ENCODE peak calls at places on chromosomes 6 and 20, in six cellular contexts. J, D, S, M, O and X are unnamed samples.
A peak's percentile ranks its signal among the peaks of the same experiment; 100 is the strongest.

GRCh38 chr20:11992426-11992825 is 74.7 kb downstream of the BTBD3 start:
- DNase-seq in J (no peak), D (no peak), S (no peak), M (no peak), O (no peak), X (no peak)

GRCh38 chr20:44031822-44032582 is 117.3 kb downstream of the TOX2 start:
- DNase-seq in J (no peak), D (no peak), S (no peak), M (no peak), O (no peak), X (no peak)

GRCh38 chr6:13538084-13538483 is 36.3 kb upstream of the SIRT5 start:
- DNase-seq in J (no peak), D (no peak), S (no peak), M (peak; percentile 68), O (peak; percentile 43), X (no peak)

GRCh38 chr20:3228750-3229032 is 10.3 kb downstream of the SLC4A11 start:
- DNase-seq in J (no peak), D (no peak), S (no peak), M (no peak), O (no peak), X (no peak)

GRCh38 chr6:134347916-134348805 is 30.2 kb upstream of the SGK1 start:
- DNase-seq in J (no peak), D (no peak), S (no peak), M (no peak), O (no peak), X (no peak)

GRCh38 chr6:169106176-169106575 is 147.5 kb downstream of the THBS2 start:
- DNase-seq in J (no peak), D (no peak), S (no peak), M (no peak), O (no peak), X (no peak)

GRCh38 chr20:47454298-47455132 is 47.2 kb upstream of the NCOA3 start:
- DNase-seq in J (no peak), D (no peak), S (no peak), M (no peak), O (no peak), X (no peak)

GRCh38 chr6:134750669-134751068 is 199.2 kb downstream of the ALDH8A1 start:
- DNase-seq in J (no peak), D (no peak), S (no peak), M (no peak), O (no peak), X (no peak)

GRCh38 chr20:38060536-38060935 is 27.0 kb downstream of the RPRD1B start:
- DNase-seq in J (no peak), D (no peak), S (no peak), M (no peak), O (no peak), X (no peak)

GRCh38 chr6:22071655-22072054 is 225.2 kb downstream of the PRL start:
- DNase-seq in J (no peak), D (no peak), S (no peak), M (peak; percentile 89), O (no peak), X (no peak)

GRCh38 chr6:128280960-128281359 is 239.4 kb downstream of the PTPRK start:
- DNase-seq in J (no peak), D (no peak), S (no peak), M (no peak), O (no peak), X (no peak)

GRCh38 chr6:147382945-147383554 is 125.4 kb upstream of the SAMD5 start:
- DNase-seq in J (no peak), D (no peak), S (no peak), M (peak; percentile 44), O (peak; percentile 5), X (no peak)

GRCh38 chr6:35370124-35370741 is 27.9 kb downstream of the PPARD start:
- DNase-seq in J (peak; percentile 26), D (peak; percentile 40), S (no peak), M (peak; percentile 83), O (peak; percentile 35), X (peak; percentile 45)

GRCh38 chr20:19735446-19735845 is 22.6 kb upstream of the RIN2 start:
- DNase-seq in J (peak; percentile 81), D (peak; percentile 73), S (peak; percentile 67), M (peak; percentile 94), O (peak; percentile 95), X (peak; percentile 30)

GRCh38 chr6:166333172-166333995 is 9.0 kb downstream of the SFT2D1 start:
- DNase-seq in J (no peak), D (no peak), S (no peak), M (no peak), O (no peak), X (no peak)

GRCh38 chr20:57897891-57898290 is 188.1 kb upstream of the PMEPA1 start:
- DNase-seq in J (no peak), D (no peak), S (peak; percentile 5), M (no peak), O (no peak), X (no peak)

GRCh38 chr20:36605309-36606170 is at the start of gene RAB5IF:
- DNase-seq in J (peak; percentile 99), D (peak; percentile 100), S (peak; percentile 100), M (peak; percentile 99), O (peak; percentile 85), X (peak; percentile 97)

GRCh38 chr6:30311101-30311500 is 15.6 kb upstream of the TRIM39 start:
- DNase-seq in J (no peak), D (no peak), S (no peak), M (no peak), O (no peak), X (no peak)

GRCh38 chr20:23637282-23638221 is at the start of gene CST3:
- DNase-seq in J (peak; percentile 91), D (peak; percentile 91), S (peak; percentile 85), M (peak; percentile 76), O (peak; percentile 97), X (peak; percentile 94)

GRCh38 chr6:88165087-88165876 is 865 bp downstream of the CNR1 start:
- DNase-seq in J (no peak), D (no peak), S (no peak), M (peak; percentile 17), O (no peak), X (no peak)

GRCh38 chr20:42179768-42180167 is 561.6 kb upstream of the CHD6 start:
- DNase-seq in J (no peak), D (no peak), S (no peak), M (no peak), O (no peak), X (peak; percentile 20)

GRCh38 chr6:74167951-74168350 is 471.9 kb downstream of the CD109 start:
- DNase-seq in J (no peak), D (no peak), S (no peak), M (no peak), O (no peak), X (no peak)

GRCh38 chr20:13819885-13820645 is 35.2 kb downstream of the NDUFAF5 start:
- DNase-seq in J (peak; percentile 66), D (peak; percentile 29), S (no peak), M (peak; percentile 60), O (peak; percentile 73), X (peak; percentile 40)

GRCh38 chr6:11902527-11902926 is 109.6 kb upstream of the HIVEP1 start:
- DNase-seq in J (no peak), D (no peak), S (no peak), M (no peak), O (no peak), X (no peak)

GRCh38 chr6:143980921-143981320 is 27.1 kb downstream of the PLAGL1 start:
- DNase-seq in J (no peak), D (no peak), S (no peak), M (no peak), O (no peak), X (no peak)

GRCh38 chr6:57209030-57209429 is 13.1 kb downstream of the RAB23 start:
- DNase-seq in J (no peak), D (no peak), S (no peak), M (no peak), O (no peak), X (no peak)

GRCh38 chr6:5359413-5359812 is 98.1 kb downstream of the FARS2 start:
- DNase-seq in J (peak; percentile 13), D (no peak), S (no peak), M (no peak), O (no peak), X (no peak)

GRCh38 chr6:80528115-80528514 is 421.6 kb downstream of the BCKDHB start:
- DNase-seq in J (no peak), D (no peak), S (no peak), M (no peak), O (no peak), X (peak; percentile 71)

GRCh38 chr20:63172726-63173125 is 43.2 kb downstream of the YTHDF1 start:
- DNase-seq in J (no peak), D (no peak), S (no peak), M (no peak), O (no peak), X (no peak)

GRCh38 chr6:145214570-145214969 is 520.8 kb downstream of the EPM2A start:
- DNase-seq in J (no peak), D (no peak), S (no peak), M (peak; percentile 45), O (no peak), X (no peak)

GRCh38 chr6:132813173-132813856 is 1.1 kb upstream of the RPS12 start:
- DNase-seq in J (peak; percentile 35), D (no peak), S (no peak), M (peak; percentile 75), O (no peak), X (peak; percentile 61)
- TF ChIP-seq POLR2A in J (no peak), D (no peak), S (no peak), M (peak; percentile 38), O (no peak), X (no peak)

GRCh38 chr6:27865952-27866369 is 46.2 kb downstream of the OR2B2 start:
- DNase-seq in J (no peak), D (no peak), S (no peak), M (no peak), O (no peak), X (peak; percentile 22)

GRCh38 chr6:27867941-27868705 is 44.1 kb downstream of the OR2B2 start:
- DNase-seq in J (no peak), D (no peak), S (no peak), M (peak; percentile 28), O (no peak), X (no peak)

GRCh38 chr6:27866370-27867050 is 45.7 kb downstream of the OR2B2 start:
- DNase-seq in J (no peak), D (no peak), S (no peak), M (peak; percentile 82), O (no peak), X (no peak)

GRCh38 chr6:27864906-27865883 is 47.0 kb downstream of the OR2B2 start:
- DNase-seq in J (peak; percentile 62), D (peak; percentile 61), S (no peak), M (peak; percentile 98), O (peak; percentile 78), X (peak; percentile 83)

GRCh38 chr6:27867051-27867940 is 44.9 kb downstream of the OR2B2 start:
- DNase-seq in J (peak; percentile 27), D (peak; percentile 82), S (peak; percentile 78), M (peak; percentile 82), O (no peak), X (peak; percentile 79)
- TF ChIP-seq POLR2A in J (no peak), D (no peak), S (peak; percentile 9), M (peak; percentile 59), O (peak; percentile 22), X (no peak)

GRCh38 chr6:7261030-7261841 is 51.8 kb downstream of the SSR1 start:
- DNase-seq in J (peak; percentile 89), D (peak; percentile 84), S (peak; percentile 86), M (peak; percentile 86), O (peak; percentile 95), X (peak; percentile 92)
- TF ChIP-seq POLR2A in J (peak; percentile 78), D (no peak), S (no peak), M (peak; percentile 86), O (peak; percentile 67), X (peak; percentile 4)

GRCh38 chr6:72757048-72757447 is 135.2 kb downstream of the KCNQ5 start:
- DNase-seq in J (no peak), D (no peak), S (no peak), M (no peak), O (no peak), X (no peak)
- TF ChIP-seq POLR2A in J (no peak), D (no peak), S (no peak), M (no peak), O (no peak), X (no peak)

GRCh38 chr20:48690888-48691287 is 136.9 kb downstream of the PREX1 start:
- DNase-seq in J (no peak), D (no peak), S (no peak), M (no peak), O (no peak), X (peak; percentile 52)
- TF ChIP-seq POLR2A in J (no peak), D (no peak), S (no peak), M (no peak), O (no peak), X (no peak)